ENCODE peak calls at places on chromosomes 2 and 18, in nine cellular contexts. L is fibroblast of the aortic adventitia; M is AG08396; K is stimulated activated CD4-positive, alpha-beta T cell treated with anti-CD3 and anti-CD28 coated beads, Interleukin-2, amount 100 ng/mL, for 24 hours; G is left lung; C is GM04504; X is Kasumi-1; E is GM20000; I is NCI-H187 treated with DMSO at 0.1 percent for 48 hours. N is an unnamed sample.

GRCh38 chr2:105545731-105546622 is 147.1 kb upstream of the FHL2 start:
- DNase-seq in L (peak), M (peak), K (peak), G (no peak), C (peak), X (peak), E (peak), I (no peak), N (peak)

GRCh38 chr2:188425266-188425665 is 133.6 kb downstream of the GULP1 start:
- DNase-seq in L (no peak), M (no peak), K (no peak), G (no peak), C (no peak), X (no peak), E (no peak), I (no peak), N (no peak)

GRCh38 chr2:236706288-236706687 is 136.7 kb downstream of the ACKR3 start:
- DNase-seq in L (no peak), M (no peak), K (no peak), G (no peak), C (no peak), X (no peak), E (no peak), I (no peak), N (no peak)

GRCh38 chr2:207531024-207531411 is 1.3 kb downstream of the CREB1 start:
- DNase-seq in L (peak), M (no peak), K (peak), G (no peak), C (no peak), X (peak), E (peak), I (no peak), N (peak)

GRCh38 chr2:205681836-205682238 is 464 bp upstream of the NRP2 start:
- DNase-seq in L (no peak), M (no peak), K (peak), G (no peak), C (no peak), X (no peak), E (peak), I (no peak), N (no peak)

GRCh38 chr2:133674433-133675331 is 106.4 kb upstream of the NCKAP5 start:
- DNase-seq in L (peak), M (peak), K (no peak), G (no peak), C (peak), X (no peak), E (no peak), I (peak), N (no peak)

GRCh38 chr2:170122883-170123547 is 54.9 kb upstream of the MYO3B start:
- DNase-seq in L (peak), M (peak), K (no peak), G (no peak), C (no peak), X (no peak), E (no peak), I (no peak), N (no peak)

GRCh38 chr2:54999182-54999581 is 51.1 kb downstream of the RTN4 start:
- DNase-seq in L (peak), M (peak), K (no peak), G (no peak), C (peak), X (peak), E (peak), I (no peak), N (no peak)

GRCh38 chr2:168255103-168255502 is 7.7 kb upstream of the STK39 start:
- DNase-seq in L (no peak), M (no peak), K (no peak), G (no peak), C (no peak), X (no peak), E (no peak), I (no peak), N (no peak)

GRCh38 chr2:144648837-144649485 is 129.0 kb upstream of the ZEB2 start:
- DNase-seq in L (no peak), M (no peak), K (no peak), G (no peak), C (no peak), X (no peak), E (no peak), I (no peak), N (no peak)

GRCh38 chr2:904243-905024 is 46.2 kb upstream of the SNTG2 start:
- DNase-seq in L (no peak), M (no peak), K (no peak), G (no peak), C (no peak), X (no peak), E (no peak), I (no peak), N (no peak)

GRCh38 chr18:13136056-13136688 is 82.4 kb upstream of the LDLRAD4 start:
- DNase-seq in L (no peak), M (no peak), K (peak), G (peak), C (no peak), X (no peak), E (peak), I (no peak), N (peak)

GRCh38 chr18:13222371-13223281 is 4.1 kb downstream of the LDLRAD4 start:
- DNase-seq in L (peak), M (peak), K (no peak), G (peak), C (peak), X (no peak), E (no peak), I (peak), N (no peak)

GRCh38 chr2:218367415-218368149 is 10.9 kb downstream of the CATIP start:
- DNase-seq in L (peak), M (peak), K (peak), G (peak), C (no peak), X (peak), E (peak), I (no peak), N (peak)

GRCh38 chr2:206115026-206115578 is 29.1 kb upstream of the INO80D start:
- DNase-seq in L (no peak), M (no peak), K (no peak), G (no peak), C (no peak), X (no peak), E (no peak), I (no peak), N (no peak)

GRCh38 chr2:62219407-62220159 is 23.7 kb downstream of the B3GNT2 start:
- DNase-seq in L (no peak), M (no peak), K (no peak), G (no peak), C (no peak), X (no peak), E (no peak), I (no peak), N (no peak)

GRCh38 chr2:126902152-126902835 is 3.6 kb downstream of the TEX51 start:
- DNase-seq in L (no peak), M (no peak), K (no peak), G (no peak), C (no peak), X (no peak), E (no peak), I (no peak), N (no peak)

GRCh38 chr2:71595549-71595948 is 142.2 kb downstream of the DYSF start:
- DNase-seq in L (no peak), M (no peak), K (no peak), G (no peak), C (no peak), X (no peak), E (no peak), I (no peak), N (no peak)

GRCh38 chr2:226274143-226274542 is 525.5 kb downstream of the IRS1 start:
- DNase-seq in L (no peak), M (no peak), K (no peak), G (no peak), C (no peak), X (no peak), E (no peak), I (no peak), N (no peak)

GRCh38 chr18:21457179-21457535 is 143.3 kb downstream of the ESCO1 start:
- DNase-seq in L (peak), M (no peak), K (no peak), G (no peak), C (no peak), X (no peak), E (no peak), I (no peak), N (no peak)

GRCh38 chr2:8796315-8796848 is 41.0 kb downstream of the KIDINS220 start:
- DNase-seq in L (no peak), M (no peak), K (no peak), G (no peak), C (no peak), X (no peak), E (no peak), I (no peak), N (no peak)

GRCh38 chr2:239121600-239122012 is 273.7 kb downstream of the TWIST2 start:
- DNase-seq in L (no peak), M (no peak), K (no peak), G (peak), C (no peak), X (no peak), E (no peak), I (no peak), N (no peak)

GRCh38 chr18:79570266-79571201 is 109.1 kb upstream of the CTDP1 start:
- DNase-seq in L (no peak), M (peak), K (peak), G (peak), C (no peak), X (no peak), E (no peak), I (no peak), N (no peak)

GRCh38 chr2:11639503-11639902 is 30.5 kb downstream of the NTSR2 start:
- DNase-seq in L (no peak), M (no peak), K (no peak), G (no peak), C (no peak), X (no peak), E (no peak), I (no peak), N (no peak)

GRCh38 chr2:59232394-59233165 is 991.5 kb upstream of the FANCL start:
- DNase-seq in L (no peak), M (no peak), K (no peak), G (no peak), C (no peak), X (no peak), E (peak), I (no peak), N (no peak)

GRCh38 chr18:55579471-55579870 is 8.5 kb downstream of the TCF4 start:
- DNase-seq in L (no peak), M (no peak), K (no peak), G (no peak), C (no peak), X (no peak), E (no peak), I (no peak), N (no peak)

GRCh38 chr2:58664523-58665155 is 423.5 kb upstream of the FANCL start:
- DNase-seq in L (no peak), M (no peak), K (no peak), G (no peak), C (no peak), X (no peak), E (no peak), I (no peak), N (no peak)

GRCh38 chr2:189168876-189169499 is 10.6 kb downstream of the COL5A2 start:
- DNase-seq in L (peak), M (no peak), K (no peak), G (no peak), C (no peak), X (no peak), E (no peak), I (no peak), N (no peak)

GRCh38 chr18:45962461-45962860 is 4.7 kb downstream of the EPG5 start:
- DNase-seq in L (peak), M (no peak), K (no peak), G (no peak), C (no peak), X (peak), E (no peak), I (no peak), N (peak)

GRCh38 chr2:3176869-3177255 is 200.8 kb downstream of the EIPR1 start:
- DNase-seq in L (no peak), M (no peak), K (no peak), G (no peak), C (no peak), X (no peak), E (no peak), I (no peak), N (no peak)

GRCh38 chr2:101442667-101443061 is 32.2 kb downstream of the RFX8 start:
- DNase-seq in L (no peak), M (no peak), K (no peak), G (no peak), C (no peak), X (no peak), E (no peak), I (no peak), N (no peak)

GRCh38 chr2:105328281-105329196 is 996 bp downstream of the TGFBRAP1 start:
- DNase-seq in L (peak), M (peak), K (peak), G (peak), C (no peak), X (peak), E (peak), I (no peak), N (peak)

GRCh38 chr2:106157416-106157815 is 36.7 kb downstream of the UXS1 start:
- DNase-seq in L (no peak), M (no peak), K (no peak), G (no peak), C (no peak), X (no peak), E (no peak), I (no peak), N (no peak)

GRCh38 chr2:8193686-8194615 is 487.9 kb upstream of the ID2 start:
- DNase-seq in L (no peak), M (no peak), K (no peak), G (no peak), C (no peak), X (no peak), E (no peak), I (peak), N (no peak)

N was measured in activated CD4-positive, alpha-beta memory T cell treated with anti-CD3 and anti-CD28 coated beads, Interleukin-2, amount 10 ng/mL, durations not matched to agents 7 days and 5 days.